ENCODE peak calls at places on chromosome 3, in four cellular contexts. Q is HFF-Myc, K is T-helper 17 cell, T is GM13977. A is an unnamed sample.

GRCh38 chr3:4757056-4757948 is 221.9 kb upstream of the BHLHE40 start:
- DNase-seq in Q (no peak), K (no peak), T (peak), A (no peak)

GRCh38 chr3:50627407-50628051 is 10.6 kb downstream of the MAPKAPK3 start:
- DNase-seq in Q (no peak), K (no peak), T (no peak), A (no peak)

GRCh38 chr3:72044231-72044935 is 259.4 kb upstream of the PROK2 start:
- DNase-seq in Q (no peak), K (no peak), T (no peak), A (peak)

GRCh38 chr3:196821806-196822355 is 45.8 kb upstream of the SENP5 start:
- DNase-seq in Q (no peak), K (no peak), T (no peak), A (no peak)

GRCh38 chr3:30199855-30200254 is 406.5 kb upstream of the TGFBR2 start:
- DNase-seq in Q (no peak), K (no peak), T (no peak), A (no peak)

GRCh38 chr3:183529717-183530116 is 25.8 kb downstream of the KLHL6 start:
- DNase-seq in Q (no peak), K (no peak), T (no peak), A (no peak)

GRCh38 chr3:112027839-112028238 is 6.7 kb upstream of the TMPRSS7 start:
- DNase-seq in Q (no peak), K (no peak), T (no peak), A (no peak)

GRCh38 chr3:163971861-163972260 is 1106.4 kb downstream of the SI start:
- DNase-seq in Q (no peak), K (no peak), T (no peak), A (no peak)

GRCh38 chr3:57783186-57784088 is 27.3 kb downstream of the SLMAP start:
- DNase-seq in Q (no peak), K (no peak), T (no peak), A (no peak)

GRCh38 chr3:116897382-116897781 is 187.8 kb downstream of the TUSC7 start:
- DNase-seq in Q (no peak), K (no peak), T (no peak), A (no peak)

GRCh38 chr3:114370537-114371174 is 76.8 kb downstream of the TIGIT start:
- DNase-seq in Q (no peak), K (no peak), T (no peak), A (no peak)

GRCh38 chr3:138027821-138028220 is 17.9 kb downstream of the CLDN18 start:
- DNase-seq in Q (no peak), K (no peak), T (no peak), A (no peak)

GRCh38 chr3:88462241-88462640 is 312.5 kb downstream of the C3orf38 start:
- DNase-seq in Q (no peak), K (no peak), T (no peak), A (no peak)

GRCh38 chr3:139630532-139630931 is 47.2 kb downstream of the NMNAT3 start:
- DNase-seq in Q (no peak), K (no peak), T (no peak), A (no peak)

GRCh38 chr3:133330043-133330442 is 69.8 kb upstream of the BFSP2 start:
- DNase-seq in Q (no peak), K (no peak), T (no peak), A (no peak)

GRCh38 chr3:67610458-67610857 is 44.0 kb downstream of the SUCLG2 start:
- DNase-seq in Q (no peak), K (no peak), T (no peak), A (no peak)